ENCODE peak calls at places on chromosomes 1 and 21, in ten cellular contexts. C is omental fat pad, Q is fibroblast of lung, P is lower leg skin, E is neural progenitor cell, F is glutamatergic neuron, H is HFF-Myc, X is A549, Z is uterus, N is H1. K is an unnamed sample.

GRCh38 chr21:22575165-22575584 is 1577.0 kb downstream of the NCAM2 start:
- DNase-seq in C (no peak), Q (no peak), P (no peak), E (peak), F (no peak), H (no peak), X (no peak), Z (no peak), N (peak), K (peak)

GRCh38 chr1:26349196-26349885 is 4.6 kb downstream of the CRYBG2 start:
- DNase-seq in C (no peak), Q (peak), P (no peak), E (no peak), F (no peak), H (no peak), X (peak), Z (no peak), N (no peak), K (no peak)

GRCh38 chr1:75611014-75611413 is at the start of gene SLC44A5:
- DNase-seq in C (no peak), Q (no peak), P (no peak), E (no peak), F (no peak), H (no peak), X (no peak), Z (no peak), N (no peak), K (no peak)

GRCh38 chr1:93672069-93672468 is 9.6 kb downstream of the BCAR3 start:
- DNase-seq in C (peak), Q (peak), P (no peak), E (no peak), F (no peak), H (no peak), X (peak), Z (peak), N (no peak), K (no peak)

GRCh38 chr1:207510444-207510843 is 14.5 kb downstream of the CR1 start:
- DNase-seq in C (no peak), Q (no peak), P (no peak), E (no peak), F (no peak), H (no peak), X (no peak), Z (no peak), N (no peak), K (no peak)

GRCh38 chr1:181603735-181604410 is 120.6 kb downstream of the CACNA1E start:
- DNase-seq in C (no peak), Q (no peak), P (no peak), E (no peak), F (no peak), H (no peak), X (no peak), Z (no peak), N (no peak), K (no peak)

GRCh38 chr1:243421784-243422183 is 165.9 kb downstream of the SDCCAG8 start:
- DNase-seq in C (no peak), Q (peak), P (no peak), E (peak), F (no peak), H (peak), X (peak), Z (peak), N (no peak), K (peak)

GRCh38 chr1:237983507-237983906 is 92.8 kb upstream of the ZP4 start:
- DNase-seq in C (no peak), Q (no peak), P (no peak), E (no peak), F (no peak), H (no peak), X (no peak), Z (no peak), N (no peak), K (no peak)

GRCh38 chr1:58412071-58412580 is 134.4 kb downstream of the OMA1 start:
- DNase-seq in C (no peak), Q (peak), P (no peak), E (no peak), F (no peak), H (no peak), X (no peak), Z (no peak), N (no peak), K (no peak)

GRCh38 chr1:23196627-23197328 is 20.5 kb downstream of the HTR1D start:
- DNase-seq in C (no peak), Q (peak), P (no peak), E (no peak), F (no peak), H (peak), X (peak), Z (no peak), N (no peak), K (no peak)

GRCh38 chr21:34743831-34744230 is 75.0 kb downstream of the CLIC6 start:
- DNase-seq in C (no peak), Q (peak), P (peak), E (no peak), F (no peak), H (peak), X (no peak), Z (no peak), N (no peak), K (no peak)

GRCh38 chr1:156551066-156551643 is 21.2 kb downstream of the IQGAP3 start:
- DNase-seq in C (no peak), Q (no peak), P (no peak), E (no peak), F (no peak), H (no peak), X (no peak), Z (no peak), N (no peak), K (no peak)

GRCh38 chr1:38827299-38827698 is 32.3 kb downstream of the RRAGC start:
- DNase-seq in C (no peak), Q (no peak), P (no peak), E (no peak), F (no peak), H (no peak), X (no peak), Z (no peak), N (no peak), K (no peak)

GRCh38 chr1:34808051-34808810 is 15.4 kb downstream of the GJA4 start:
- DNase-seq in C (no peak), Q (peak), P (no peak), E (peak), F (no peak), H (no peak), X (no peak), Z (no peak), N (no peak), K (no peak)

GRCh38 chr1:56644941-56645662 is at the start of gene PRKAA2:
- DNase-seq in C (no peak), Q (peak), P (no peak), E (peak), F (peak), H (no peak), X (peak), Z (peak), N (no peak), K (peak)

GRCh38 chr1:167219646-167220536 is 795 bp upstream of the POU2F1 start:
- DNase-seq in C (peak), Q (peak), P (peak), E (peak), F (peak), H (peak), X (peak), Z (peak), N (peak), K (peak)

GRCh38 chr1:192311281-192311680 is 5.5 kb upstream of the RGS21 start:
- DNase-seq in C (no peak), Q (peak), P (no peak), E (no peak), F (no peak), H (peak), X (peak), Z (no peak), N (no peak), K (no peak)

GRCh38 chr1:42971848-42972291 is 13.2 kb upstream of the SLC2A1 start:
- DNase-seq in C (no peak), Q (peak), P (no peak), E (no peak), F (peak), H (peak), X (no peak), Z (no peak), N (no peak), K (no peak)

GRCh38 chr1:101205457-101205856 is 31.4 kb upstream of the S1PR1 start:
- DNase-seq in C (no peak), Q (no peak), P (no peak), E (no peak), F (no peak), H (no peak), X (no peak), Z (no peak), N (no peak), K (no peak)

GRCh38 chr1:74395492-74395891 is 116.9 kb downstream of the LRRC53 start:
- DNase-seq in C (no peak), Q (peak), P (no peak), E (no peak), F (no peak), H (no peak), X (no peak), Z (peak), N (no peak), K (no peak)

GRCh38 chr21:16842716-16843115 is 670.1 kb upstream of the CXADR start:
- DNase-seq in C (no peak), Q (peak), P (no peak), E (no peak), F (no peak), H (peak), X (no peak), Z (no peak), N (no peak), K (no peak)

GRCh38 chr1:41238311-41239094 is 3.6 kb downstream of the SCMH1 start:
- DNase-seq in C (no peak), Q (peak), P (no peak), E (no peak), F (no peak), H (no peak), X (peak), Z (no peak), N (no peak), K (peak)

GRCh38 chr1:61563611-61564010 is 161.3 kb downstream of the TM2D1 start:
- DNase-seq in C (no peak), Q (no peak), P (no peak), E (no peak), F (no peak), H (no peak), X (no peak), Z (no peak), N (no peak), K (no peak)

GRCh38 chr1:50605186-50605875 is 182.1 kb upstream of the DMRTA2 start:
- DNase-seq in C (no peak), Q (peak), P (no peak), E (peak), F (no peak), H (peak), X (peak), Z (no peak), N (no peak), K (peak)

GRCh38 chr1:85001742-85002141 is 4.8 kb upstream of the MCOLN2 start:
- DNase-seq in C (no peak), Q (no peak), P (no peak), E (no peak), F (no peak), H (no peak), X (no peak), Z (no peak), N (no peak), K (no peak)

GRCh38 chr1:84995484-84996334 is 1.2 kb downstream of the MCOLN2 start:
- DNase-seq in C (no peak), Q (no peak), P (no peak), E (no peak), F (no peak), H (no peak), X (no peak), Z (no peak), N (no peak), K (peak)

GRCh38 chr1:84998642-84999280 is 1.8 kb upstream of the MCOLN2 start:
- DNase-seq in C (no peak), Q (peak), P (no peak), E (peak), F (no peak), H (no peak), X (no peak), Z (no peak), N (no peak), K (peak)

GRCh38 chr1:84996846-84997666 is at the start of gene MCOLN2:
- DNase-seq in C (no peak), Q (peak), P (no peak), E (peak), F (peak), H (no peak), X (peak), Z (peak), N (no peak), K (peak)

GRCh38 chr1:84997667-84998600 is 1.0 kb upstream of the MCOLN2 start:
- DNase-seq in C (no peak), Q (peak), P (no peak), E (peak), F (peak), H (no peak), X (no peak), Z (no peak), N (no peak), K (peak)
- TF ChIP-seq CTCF in C (no peak), Q (no peak), P (no peak), E (no peak), F (no peak), H (no peak), X (no peak), Z (no peak), N (no peak), K (no peak)

GRCh38 chr1:30851286-30851685 is 57.3 kb downstream of the SDC3 start:
- DNase-seq in C (no peak), Q (no peak), P (no peak), E (no peak), F (no peak), H (no peak), X (no peak), Z (no peak), N (no peak), K (no peak)

GRCh38 chr1:30852026-30852425 is 56.5 kb downstream of the SDC3 start:
- DNase-seq in C (no peak), Q (no peak), P (peak), E (no peak), F (no peak), H (no peak), X (peak), Z (no peak), N (no peak), K (no peak)

GRCh38 chr1:30855686-30856259 is 52.8 kb downstream of the SDC3 start:
- DNase-seq in C (no peak), Q (no peak), P (no peak), E (no peak), F (no peak), H (no peak), X (no peak), Z (no peak), N (no peak), K (no peak)

GRCh38 chr1:30850607-30851006 is 58.0 kb downstream of the SDC3 start:
- DNase-seq in C (no peak), Q (no peak), P (no peak), E (no peak), F (no peak), H (no peak), X (no peak), Z (no peak), N (no peak), K (no peak)

GRCh38 chr1:30853350-30853749 is 55.2 kb downstream of the SDC3 start:
- DNase-seq in C (no peak), Q (no peak), P (no peak), E (peak), F (no peak), H (no peak), X (no peak), Z (no peak), N (no peak), K (no peak)
- TF ChIP-seq CTCF in C (no peak), Q (no peak), P (no peak), E (no peak), F (no peak), H (no peak), X (no peak), Z (no peak), N (peak), K (no peak)

GRCh38 chr1:184800876-184801275 is 46.2 kb upstream of the EDEM3 start:
- DNase-seq in C (no peak), Q (no peak), P (no peak), E (no peak), F (no peak), H (no peak), X (no peak), Z (no peak), N (no peak), K (no peak)
- TF ChIP-seq CTCF in C (no peak), Q (no peak), P (no peak), E (no peak), F (no peak), H (no peak), X (no peak), Z (no peak), N (no peak), K (no peak)

GRCh38 chr21:20997633-20998455 is at the start of gene NCAM2:
- DNase-seq in C (no peak), Q (peak), P (no peak), E (peak), F (peak), H (peak), X (peak), Z (peak), N (no peak), K (peak)
- TF ChIP-seq CTCF in C (no peak), Q (no peak), P (no peak), E (no peak), F (no peak), H (no peak), X (no peak), Z (no peak), N (no peak), K (no peak)